ENCODE peak calls at places on chromosome 16, in five cellular contexts. N is fibroblast of the conjunctiva, R is NCI-H1092 treated with DMSO at 0.1 percent for 48 hours, M is pancreas, C is H7. Y is an unnamed sample.

GRCh38 chr16:15466886-15467781 is 32.7 kb downstream of the BMERB1 start:
- DNase-seq in N (no peak), R (no peak), M (no peak), C (no peak), Y (no peak)

GRCh38 chr16:58041628-58041955 is 16.0 kb downstream of the MMP15 start:
- DNase-seq in M (no peak), C (no peak), N (no peak), R (no peak), Y (no peak)

GRCh38 chr16:83574388-83574787 is 233.4 kb upstream of the HSBP1 start:
- DNase-seq in R (no peak), C (peak; percentile 21), M (no peak), N (no peak), Y (peak; percentile 89)

GRCh38 chr16:89257281-89257731 is 39.8 kb downstream of the ZNF778 start:
- DNase-seq in R (peak; percentile 4), M (no peak), C (peak; percentile 88), N (no peak), Y (peak; percentile 64)

GRCh38 chr16:79639576-79640311 is 39.2 kb upstream of the MAF start:
- DNase-seq in C (no peak), N (no peak), R (no peak), M (no peak), Y (peak; percentile 66)

GRCh38 chr16:7315813-7316212 is 16.8 kb upstream of the RBFOX1 start:
- DNase-seq in R (peak; percentile 85), N (no peak), C (no peak), M (no peak), Y (no peak)

GRCh38 chr16:921321-921905 is 49.4 kb downstream of the LMF1 start:
- DNase-seq in R (no peak), N (no peak), C (no peak), M (no peak), Y (no peak)

GRCh38 chr16:1984347-1985225 is 593 bp downstream of the GFER start:
- DNase-seq in N (no peak), R (no peak), C (peak; percentile 91), M (no peak), Y (no peak)

GRCh38 chr16:89983550-89983949 is 35.0 kb downstream of the DEF8 start:
- DNase-seq in N (no peak), M (no peak), C (no peak), R (no peak), Y (no peak)

GRCh38 chr16:30760160-30760559 is 1.7 kb downstream of the CFAP119 start:
- DNase-seq in C (no peak), R (no peak), M (no peak), N (no peak), Y (no peak)

GRCh38 chr16:53504161-53504663 is 1.2 kb upstream of the AKTIP start:
- DNase-seq in C (no peak), M (peak; percentile 60), R (peak; percentile 75), N (no peak), Y (peak; percentile 71)

GRCh38 chr16:48965391-48965790 is 316.2 kb downstream of the CBLN1 start:
- DNase-seq in R (peak; percentile 96), C (no peak), M (no peak), N (no peak), Y (no peak)

GRCh38 chr16:30357085-30357714 is 2.1 kb upstream of the CD2BP2 start:
- DNase-seq in C (no peak), R (no peak), M (peak; percentile 15), N (no peak), Y (peak; percentile 41)

GRCh38 chr16:56357291-56357764 is 68.0 kb downstream of the AMFR start:
- DNase-seq in M (peak; percentile 12), N (peak; percentile 8), C (peak; percentile 73), R (no peak), Y (peak; percentile 53)

GRCh38 chr16:3868967-3869366 is 11.5 kb downstream of the CREBBP start:
- DNase-seq in C (no peak), M (no peak), N (no peak), R (no peak), Y (no peak)

GRCh38 chr16:21991621-21992020 is 9.3 kb downstream of the PDZD9 start:
- DNase-seq in C (no peak), R (no peak), M (no peak), N (no peak), Y (no peak)

GRCh38 chr16:53220585-53220984 is 165.8 kb downstream of the CHD9 start:
- DNase-seq in C (peak; percentile 13), R (no peak), N (no peak), M (no peak), Y (no peak)

GRCh38 chr16:88061346-88062110 is 110.3 kb downstream of the BANP start:
- DNase-seq in M (no peak), R (no peak), N (no peak), C (no peak), Y (no peak)

GRCh38 chr16:28106467-28106866 is 43.0 kb upstream of the GSG1L start:
- DNase-seq in C (no peak), N (no peak), M (no peak), R (no peak), Y (peak; percentile 37)

GRCh38 chr16:67661101-67661661 is 421 bp downstream of the PARD6A start:
- DNase-seq in R (peak; percentile 38), C (peak; percentile 90), M (no peak), N (no peak), Y (peak; percentile 86)

GRCh38 chr16:67542464-67542863 is 13.8 kb downstream of the RIPOR1 start:
- DNase-seq in M (no peak), C (peak; percentile 90), N (peak; percentile 49), R (no peak), Y (peak; percentile 76)

GRCh38 chr16:55370762-55371482 is 46.9 kb downstream of the IRX6 start:
- DNase-seq in M (peak; percentile 26), N (peak; percentile 46), C (peak; percentile 66), R (peak; percentile 75), Y (peak; percentile 84)

GRCh38 chr16:51313204-51313603 is 162.1 kb upstream of the SALL1 start:
- DNase-seq in M (no peak), R (no peak), N (no peak), C (no peak), Y (no peak)

GRCh38 chr16:82093901-82094300 is 58.8 kb downstream of the HSD17B2 start:
- DNase-seq in M (no peak), N (no peak), C (no peak), R (no peak), Y (no peak)

GRCh38 chr16:1932050-1933028 is 10.7 kb downstream of the MSRB1 start:
- DNase-seq in R (peak; percentile 32), C (peak; percentile 90), M (peak; percentile 77), N (no peak), Y (peak; percentile 86)

GRCh38 chr16:14193316-14193871 is 122.3 kb downstream of the MRTFB start:
- DNase-seq in M (no peak), C (peak; percentile 8), N (no peak), R (peak; percentile 68), Y (no peak)

GRCh38 chr16:28012031-28012445 is 51.5 kb downstream of the GSG1L start:
- DNase-seq in R (no peak), N (no peak), M (no peak), C (no peak), Y (no peak)

GRCh38 chr16:9602201-9602600 is 510.8 kb downstream of the HAPSTR1 start:
- DNase-seq in R (no peak), N (no peak), C (no peak), M (no peak), Y (peak; percentile 66)

GRCh38 chr16:66315210-66315825 is 51.2 kb upstream of the CDH5 start:
- DNase-seq in R (peak; percentile 89), N (peak; percentile 63), M (peak; percentile 36), C (peak; percentile 89), Y (peak; percentile 84)

GRCh38 chr16:67000384-67001158 is 12.2 kb downstream of the CES4A start:
- DNase-seq in M (peak; percentile 59), C (peak; percentile 98), N (no peak), R (peak; percentile 46), Y (peak; percentile 71)

GRCh38 chr16:86044241-86044671 is 145.3 kb downstream of the IRF8 start:
- DNase-seq in R (no peak), M (no peak), N (peak; percentile 14), C (peak; percentile 96), Y (peak; percentile 78)

GRCh38 chr16:87003414-87003755 is 313.8 kb downstream of the C16orf95 start:
- DNase-seq in C (no peak), N (no peak), R (no peak), M (no peak), Y (peak; percentile 35)

GRCh38 chr16:57087003-57087402 is 5.4 kb upstream of the CPNE2 start:
- DNase-seq in C (no peak), M (no peak), N (no peak), R (no peak), Y (no peak)

Y was measured in islet precursor cell.